ENCODE peak calls at places on chromosomes 11 and 22, in six cellular contexts. One of them, this sample, is unnamed.

GRCh38 chr11:126751242-126751641 is 249.3 kb downstream of the KIRREL3 start:
- DNase-seq in K562: no peak
- DNase-seq in A549: no peak
- DNase-seq in HepG2: no peak
- DNase-seq in H1: no peak
- DNase-seq in SK-N-SH: no peak
- DNase-seq in this sample: no peak

GRCh38 chr22:35131423-35132050 is 65.6 kb downstream of the ISX start:
- DNase-seq in H1: no peak
- DNase-seq in K562: peak; percentile 42
- DNase-seq in SK-N-SH: no peak
- DNase-seq in A549: no peak
- DNase-seq in HepG2: no peak
- DNase-seq in this sample: no peak

GRCh38 chr11:65588199-65589054 is 7.2 kb downstream of the KCNK7 start:
- DNase-seq in A549: peak; percentile 86
- DNase-seq in K562: peak; percentile 66
- DNase-seq in H1: no peak
- DNase-seq in HepG2: peak; percentile 73
- DNase-seq in SK-N-SH: peak; percentile 88
- DNase-seq in this sample: peak; percentile 96

GRCh38 chr22:22935546-22936157 is 48.0 kb downstream of the IGLL5 start:
- DNase-seq in SK-N-SH: no peak
- DNase-seq in K562: peak; percentile 56
- DNase-seq in H1: no peak
- DNase-seq in HepG2: no peak
- DNase-seq in A549: no peak
- DNase-seq in this sample: peak; percentile 99

GRCh38 chr11:114159320-114159719 is 99.8 kb downstream of the ZBTB16 start:
- DNase-seq in SK-N-SH: no peak
- DNase-seq in H1: no peak
- DNase-seq in HepG2: no peak
- DNase-seq in K562: no peak
- DNase-seq in A549: no peak
- DNase-seq in this sample: no peak

GRCh38 chr11:12762696-12763324 is 88.6 kb downstream of the TEAD1 start:
- DNase-seq in SK-N-SH: no peak
- DNase-seq in A549: no peak
- DNase-seq in H1: no peak
- DNase-seq in HepG2: no peak
- DNase-seq in K562: no peak
- DNase-seq in this sample: no peak

GRCh38 chr11:74171630-74172465 is 759 bp downstream of the PPME1 start:
- DNase-seq in HepG2: no peak
- DNase-seq in K562: no peak
- DNase-seq in SK-N-SH: no peak
- DNase-seq in A549: no peak
- DNase-seq in H1: no peak
- DNase-seq in this sample: no peak

GRCh38 chr11:119763071-119763715 is 34.2 kb upstream of the NECTIN1 start:
- DNase-seq in A549: no peak
- DNase-seq in SK-N-SH: no peak
- DNase-seq in H1: no peak
- DNase-seq in K562: no peak
- DNase-seq in HepG2: no peak
- DNase-seq in this sample: no peak

GRCh38 chr11:119323532-119324033 is 6.7 kb upstream of the MCAM start:
- DNase-seq in H1: peak; percentile 98
- DNase-seq in K562: peak; percentile 56
- DNase-seq in HepG2: peak; percentile 46
- DNase-seq in A549: no peak
- DNase-seq in SK-N-SH: peak; percentile 86
- DNase-seq in this sample: peak; percentile 37

GRCh38 chr11:203056-203944 is 3.9 kb downstream of the BET1L start:
- DNase-seq in A549: no peak
- DNase-seq in H1: peak; percentile 31
- DNase-seq in SK-N-SH: no peak
- DNase-seq in K562: no peak
- DNase-seq in HepG2: no peak
- DNase-seq in this sample: no peak

GRCh38 chr22:50437511-50438304 is 37.1 kb downstream of the SBF1 start:
- DNase-seq in K562: no peak
- DNase-seq in HepG2: no peak
- DNase-seq in H1: no peak
- DNase-seq in SK-N-SH: peak; percentile 23
- DNase-seq in A549: no peak
- DNase-seq in this sample: no peak

GRCh38 chr11:6240139-6240538 is 1.2 kb downstream of the CNGA4 start:
- DNase-seq in A549: no peak
- DNase-seq in SK-N-SH: no peak
- DNase-seq in HepG2: no peak
- DNase-seq in K562: no peak
- DNase-seq in H1: no peak
- DNase-seq in this sample: no peak

GRCh38 chr22:50027639-50028537 is 15.3 kb upstream of the IL17REL start:
- DNase-seq in SK-N-SH: peak; percentile 84
- DNase-seq in HepG2: no peak
- DNase-seq in A549: peak; percentile 37
- DNase-seq in K562: no peak
- DNase-seq in H1: no peak
- DNase-seq in this sample: no peak

GRCh38 chr11:18394928-18395734 is 768 bp downstream of the LDHA start:
- DNase-seq in SK-N-SH: peak; percentile 30
- DNase-seq in HepG2: no peak
- DNase-seq in H1: peak; percentile 54
- DNase-seq in A549: peak; percentile 17
- DNase-seq in K562: peak; percentile 35
- DNase-seq in this sample: no peak

GRCh38 chr11:95358516-95359322 is 127.7 kb upstream of the SESN3 start:
- DNase-seq in A549: no peak
- DNase-seq in K562: no peak
- DNase-seq in SK-N-SH: no peak
- DNase-seq in HepG2: no peak
- DNase-seq in H1: no peak
- DNase-seq in this sample: no peak

GRCh38 chr11:69708731-69709401 is 5.0 kb upstream of the FGF19 start:
- DNase-seq in H1: no peak
- DNase-seq in K562: no peak
- DNase-seq in HepG2: peak; percentile 79
- DNase-seq in SK-N-SH: no peak
- DNase-seq in A549: no peak
- DNase-seq in this sample: no peak

GRCh38 chr22:27667121-27667843 is 134.3 kb downstream of the MN1 start:
- DNase-seq in SK-N-SH: no peak
- DNase-seq in A549: no peak
- DNase-seq in H1: no peak
- DNase-seq in K562: no peak
- DNase-seq in HepG2: no peak
- DNase-seq in this sample: no peak

GRCh38 chr22:41092847-41093371 is 517 bp downstream of the EP300 start:
- DNase-seq in H1: peak; percentile 59
- DNase-seq in HepG2: peak; percentile 15
- DNase-seq in A549: peak; percentile 22
- DNase-seq in SK-N-SH: peak; percentile 21
- DNase-seq in K562: no peak
- DNase-seq in this sample: no peak

GRCh38 chr11:19597194-19597593 is 115.4 kb upstream of the NAV2 start:
- DNase-seq in HepG2: no peak
- DNase-seq in A549: no peak
- DNase-seq in H1: no peak
- DNase-seq in SK-N-SH: peak; percentile 37
- DNase-seq in K562: no peak
- DNase-seq in this sample: no peak

GRCh38 chr11:3614742-3615171 is 27.0 kb downstream of the ART5 start:
- DNase-seq in SK-N-SH: no peak
- DNase-seq in A549: no peak
- DNase-seq in H1: no peak
- DNase-seq in HepG2: no peak
- DNase-seq in K562: no peak
- DNase-seq in this sample: peak; percentile 31

GRCh38 chr11:76631566-76632308 is 38.8 kb downstream of the LRRC32 start:
- DNase-seq in H1: no peak
- DNase-seq in A549: no peak
- DNase-seq in SK-N-SH: no peak
- DNase-seq in HepG2: no peak
- DNase-seq in K562: no peak
- DNase-seq in this sample: no peak

GRCh38 chr11:95680169-95680929 is 109.2 kb downstream of the FAM76B start:
- DNase-seq in HepG2: no peak
- DNase-seq in H1: no peak
- DNase-seq in K562: no peak
- DNase-seq in A549: no peak
- DNase-seq in SK-N-SH: no peak
- DNase-seq in this sample: no peak

GRCh38 chr11:73931039-73931645 is 19.7 kb upstream of the DNAJB13 start:
- DNase-seq in SK-N-SH: peak; percentile 64
- DNase-seq in H1: peak; percentile 52
- DNase-seq in HepG2: peak; percentile 50
- DNase-seq in A549: peak; percentile 49
- DNase-seq in K562: peak; percentile 41
- DNase-seq in this sample: no peak

GRCh38 chr11:123473941-123474668 is 44.0 kb downstream of the GRAMD1B start:
- DNase-seq in SK-N-SH: no peak
- DNase-seq in A549: peak; percentile 50
- DNase-seq in K562: no peak
- DNase-seq in H1: no peak
- DNase-seq in HepG2: no peak
- DNase-seq in this sample: no peak
- TF ChIP-seq CHD2 in SK-N-SH: no peak
- TF ChIP-seq CHD2 in A549: no peak
- TF ChIP-seq CHD2 in K562: no peak
- TF ChIP-seq CHD2 in H1: no peak
- TF ChIP-seq CHD2 in HepG2: no peak
- TF ChIP-seq CHD2 in this sample: no peak

GRCh38 chr11:72238040-72238450 is 5.9 kb downstream of the PHOX2A start:
- DNase-seq in SK-N-SH: peak; percentile 87
- DNase-seq in HepG2: peak; percentile 47
- DNase-seq in A549: peak; percentile 92
- DNase-seq in H1: peak; percentile 92
- DNase-seq in K562: peak; percentile 77
- DNase-seq in this sample: no peak
- TF ChIP-seq CHD2 in SK-N-SH: no peak
- TF ChIP-seq CHD2 in HepG2: no peak
- TF ChIP-seq CHD2 in A549: no peak
- TF ChIP-seq CHD2 in H1: peak; percentile 10
- TF ChIP-seq CHD2 in K562: no peak
- TF ChIP-seq CHD2 in this sample: no peak

DNA sequence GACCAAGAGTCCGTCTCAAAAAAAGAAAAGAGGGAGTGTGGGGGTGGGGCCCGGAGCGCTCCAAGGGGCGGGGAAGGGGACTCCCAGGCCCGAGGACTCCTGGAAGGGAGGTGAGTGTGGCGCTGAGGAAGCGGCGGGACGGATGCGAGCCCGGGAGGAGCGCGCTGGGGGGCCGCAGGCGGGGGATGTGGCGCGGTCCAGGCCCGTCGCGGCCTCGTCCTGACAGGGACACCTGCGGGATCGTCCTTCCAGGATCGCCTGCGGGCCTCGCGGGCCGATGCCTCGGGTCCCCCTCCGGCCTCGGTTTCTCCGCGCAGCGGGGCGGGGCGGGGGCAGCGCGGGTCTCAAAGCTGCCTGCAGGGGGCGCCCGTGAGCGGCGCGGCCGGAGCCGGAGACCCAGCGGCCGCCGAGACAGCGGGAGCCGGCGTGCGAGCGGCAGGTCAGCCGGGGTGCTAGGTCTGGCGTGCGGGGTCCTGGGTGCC is 3.8 kb upstream of the ADORA2A start:
- DNase-seq in SK-N-SH: peak; percentile 96
- DNase-seq in A549: peak; percentile 57
- DNase-seq in HepG2: no peak
- DNase-seq in K562: peak; percentile 88
- DNase-seq in H1: peak; percentile 92
- DNase-seq in this sample: no peak
- TF ChIP-seq CHD2 in SK-N-SH: no peak
- TF ChIP-seq CHD2 in A549: no peak
- TF ChIP-seq CHD2 in HepG2: no peak
- TF ChIP-seq CHD2 in K562: no peak
- TF ChIP-seq CHD2 in H1: no peak
- TF ChIP-seq CHD2 in this sample: no peak

GRCh38 chr11:44621140-44621681 is 55.7 kb downstream of the CD82 start:
- DNase-seq in H1: peak; percentile 98
- DNase-seq in A549: peak; percentile 82
- DNase-seq in K562: peak; percentile 83
- DNase-seq in SK-N-SH: peak; percentile 92
- DNase-seq in HepG2: peak; percentile 55
- DNase-seq in this sample: no peak
- TF ChIP-seq CHD2 in H1: peak; percentile 28
- TF ChIP-seq CHD2 in A549: no peak
- TF ChIP-seq CHD2 in K562: no peak
- TF ChIP-seq CHD2 in SK-N-SH: no peak
- TF ChIP-seq CHD2 in HepG2: no peak
- TF ChIP-seq CHD2 in this sample: no peak

DNA sequence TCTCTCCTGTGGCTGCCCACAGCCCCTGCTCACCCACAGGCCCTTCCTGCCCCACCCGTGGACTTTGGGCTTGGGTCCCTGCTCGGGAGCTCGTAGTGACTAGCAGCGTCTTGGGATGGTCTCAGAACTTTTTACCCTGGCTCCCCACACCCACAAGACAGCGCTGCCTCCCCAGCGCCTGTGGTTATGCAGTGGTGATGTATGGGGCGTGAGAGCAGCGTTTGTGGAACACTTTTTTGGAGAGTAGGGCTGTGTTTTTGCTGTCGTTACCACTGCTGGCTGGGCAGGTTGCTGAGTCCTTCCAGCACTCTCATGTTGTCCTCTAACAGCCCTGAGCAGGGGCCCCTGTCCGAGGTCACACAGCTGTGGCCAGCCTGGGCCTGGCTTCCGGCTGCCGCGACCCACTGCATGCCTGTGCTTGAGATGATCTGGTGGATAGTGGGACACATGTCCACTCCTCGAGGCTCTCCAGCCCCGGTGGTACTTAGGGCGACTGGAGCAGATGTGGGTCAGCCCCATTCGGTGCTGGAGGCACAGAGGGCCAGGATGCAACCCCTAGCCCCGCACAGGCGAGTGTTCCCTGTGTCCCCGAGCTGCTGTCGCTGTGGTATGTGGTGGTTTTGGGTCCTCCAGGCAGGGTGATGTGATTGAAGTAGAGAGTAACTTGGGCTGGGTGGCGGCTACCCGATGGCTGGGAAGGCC is 7.1 kb upstream of the GRAMD4 start:
- DNase-seq in SK-N-SH: peak; percentile 90
- DNase-seq in HepG2: peak; percentile 35
- DNase-seq in A549: no peak
- DNase-seq in K562: no peak
- DNase-seq in H1: no peak
- DNase-seq in this sample: no peak
- TF ChIP-seq CHD2 in SK-N-SH: peak; percentile 29
- TF ChIP-seq CHD2 in HepG2: no peak
- TF ChIP-seq CHD2 in A549: no peak
- TF ChIP-seq CHD2 in K562: no peak
- TF ChIP-seq CHD2 in H1: no peak
- TF ChIP-seq CHD2 in this sample: no peak

DNA sequence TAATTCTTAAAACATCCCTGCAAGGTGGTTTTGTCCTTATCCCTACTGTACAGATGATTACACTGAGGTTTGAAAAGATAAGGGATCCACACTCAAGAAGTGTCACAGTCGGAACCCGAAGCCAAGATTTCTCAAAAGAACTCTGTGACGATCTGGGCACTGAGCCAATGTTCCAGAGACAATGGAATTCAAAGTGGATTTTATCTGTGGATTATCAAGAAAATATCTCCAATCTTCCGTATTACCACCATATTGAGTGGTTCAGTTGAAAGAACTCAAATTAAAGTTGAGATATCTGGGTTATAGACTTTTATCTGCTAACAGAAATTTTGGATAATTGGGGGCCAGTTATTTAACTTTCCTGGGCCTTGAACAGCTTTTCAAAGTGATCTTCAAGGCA is 100.0 kb upstream of the GRAMD1B start:
- DNase-seq in HepG2: no peak
- DNase-seq in SK-N-SH: no peak
- DNase-seq in H1: no peak
- DNase-seq in K562: no peak
- DNase-seq in A549: no peak
- DNase-seq in this sample: no peak
- TF ChIP-seq CHD2 in HepG2: no peak
- TF ChIP-seq CHD2 in SK-N-SH: no peak
- TF ChIP-seq CHD2 in H1: no peak
- TF ChIP-seq CHD2 in K562: no peak
- TF ChIP-seq CHD2 in A549: no peak
- TF ChIP-seq CHD2 in this sample: no peak